ENCODE peak calls at places on chromosome 19, in nine cellular contexts. Y, R, P, C, D, S, I, E and F are unnamed samples.

GRCh38 chr19:43525836-43526771 is 897 bp downstream of the ETHE1 start:
- DNase-seq in Y (no peak), R (no peak), P (peak), C (peak), D (no peak), S (peak), I (no peak), E (peak), F (no peak)

GRCh38 chr19:29614046-29614445 is 8.0 kb downstream of the POP4 start:
- DNase-seq in Y (no peak), R (no peak), P (no peak), C (no peak), D (no peak), S (no peak), I (no peak), E (no peak), F (no peak)

GRCh38 chr19:47296036-47296435 is 13.6 kb upstream of the C5AR1 start:
- DNase-seq in Y (peak), R (peak), P (peak), C (peak), D (peak), S (no peak), I (peak), E (peak), F (peak)

GRCh38 chr19:16897572-16898056 is 8.8 kb downstream of the F2RL3 start:
- DNase-seq in Y (no peak), R (no peak), P (peak), C (no peak), D (no peak), S (no peak), I (no peak), E (no peak), F (no peak)

GRCh38 chr19:47456721-47457478 is 14.8 kb downstream of the SLC8A2 start:
- DNase-seq in Y (no peak), R (no peak), P (no peak), C (no peak), D (no peak), S (no peak), I (no peak), E (no peak), F (no peak)

GRCh38 chr19:41871573-41872383 is 5.3 kb upstream of the CD79A start:
- DNase-seq in Y (no peak), R (no peak), P (no peak), C (no peak), D (no peak), S (peak), I (no peak), E (peak), F (no peak)

GRCh38 chr19:13953021-13953531 is 767 bp downstream of the DCAF15 start:
- DNase-seq in Y (no peak), R (peak), P (peak), C (no peak), D (peak), S (no peak), I (no peak), E (peak), F (no peak)

GRCh38 chr19:51375504-51376221 is 3.2 kb upstream of the NKG7 start:
- DNase-seq in Y (no peak), R (no peak), P (no peak), C (no peak), D (no peak), S (no peak), I (no peak), E (no peak), F (no peak)

GRCh38 chr19:15448778-15449619 is 757 bp downstream of the WIZ start:
- DNase-seq in Y (no peak), R (no peak), P (peak), C (no peak), D (peak), S (no peak), I (no peak), E (no peak), F (no peak)

GRCh38 chr19:18865973-18866799 is 29.8 kb downstream of the CERS1 start:
- DNase-seq in Y (peak), R (no peak), P (peak), C (peak), D (peak), S (peak), I (peak), E (peak), F (peak)

GRCh38 chr19:14080887-14081796 is 4.4 kb downstream of the C19orf67 start:
- DNase-seq in Y (peak), R (peak), P (peak), C (peak), D (peak), S (peak), I (peak), E (peak), F (peak)

GRCh38 chr19:29378543-29379105 is 147.2 kb upstream of the VSTM2B start:
- DNase-seq in Y (no peak), R (no peak), P (no peak), C (peak), D (no peak), S (no peak), I (no peak), E (no peak), F (no peak)

GRCh38 chr19:42538841-42539709 is 10.8 kb upstream of the CEACAM1 start:
- DNase-seq in Y (no peak), R (no peak), P (no peak), C (no peak), D (no peak), S (no peak), I (no peak), E (peak), F (no peak)

GRCh38 chr19:51150627-51151026 is 8.5 kb downstream of the SIGLEC7 start:
- DNase-seq in Y (no peak), R (no peak), P (no peak), C (no peak), D (no peak), S (no peak), I (no peak), E (no peak), F (no peak)

GRCh38 chr19:38224014-38224862 is at the start of gene DPF1:
- DNase-seq in Y (peak), R (no peak), P (peak), C (peak), D (peak), S (peak), I (no peak), E (no peak), F (peak)

GRCh38 chr19:56099638-56100539 is 21.2 kb downstream of the ZNF787 start:
- DNase-seq in Y (no peak), R (no peak), P (peak), C (no peak), D (no peak), S (no peak), I (no peak), E (no peak), F (no peak)

GRCh38 chr19:35846038-35846668 is 6.2 kb downstream of the NPHS1 start:
- DNase-seq in Y (no peak), R (no peak), P (peak), C (no peak), D (peak), S (no peak), I (no peak), E (no peak), F (no peak)

GRCh38 chr19:30175987-30176386 is 196.2 kb upstream of the ZNF536 start:
- DNase-seq in Y (no peak), R (no peak), P (no peak), C (no peak), D (no peak), S (no peak), I (no peak), E (no peak), F (no peak)

GRCh38 chr19:46471116-46471733 is at the start of gene PNMA8A:
- DNase-seq in Y (peak), R (no peak), P (peak), C (peak), D (peak), S (peak), I (no peak), E (no peak), F (peak)

GRCh38 chr19:27794444-27795042 is 1418.4 kb downstream of the UQCRFS1 start:
- DNase-seq in Y (peak), R (no peak), P (peak), C (no peak), D (no peak), S (no peak), I (no peak), E (peak), F (no peak)

GRCh38 chr19:13149628-13150186 is 468 bp downstream of the STX10 start:
- DNase-seq in Y (peak), R (no peak), P (peak), C (peak), D (no peak), S (peak), I (no peak), E (no peak), F (peak)

GRCh38 chr19:24159707-24160106 is 72.7 kb downstream of the ZNF254 start:
- DNase-seq in Y (no peak), R (no peak), P (no peak), C (no peak), D (no peak), S (no peak), I (no peak), E (no peak), F (no peak)

GRCh38 chr19:49929121-49929610 is at the start of the genes ATF5 and NUP62:
- DNase-seq in Y (peak), R (peak), P (peak), C (peak), D (peak), S (peak), I (peak), E (peak), F (peak)

GRCh38 chr19:9070066-9070465 is 16.8 kb upstream of the OR1M1 start:
- DNase-seq in Y (no peak), R (no peak), P (no peak), C (no peak), D (no peak), S (no peak), I (no peak), E (no peak), F (no peak)

GRCh38 chr19:48900477-48901452 is 653 bp downstream of the NUCB1 start:
- DNase-seq in Y (no peak), R (no peak), P (peak), C (no peak), D (no peak), S (no peak), I (no peak), E (peak), F (no peak)

DNA sequence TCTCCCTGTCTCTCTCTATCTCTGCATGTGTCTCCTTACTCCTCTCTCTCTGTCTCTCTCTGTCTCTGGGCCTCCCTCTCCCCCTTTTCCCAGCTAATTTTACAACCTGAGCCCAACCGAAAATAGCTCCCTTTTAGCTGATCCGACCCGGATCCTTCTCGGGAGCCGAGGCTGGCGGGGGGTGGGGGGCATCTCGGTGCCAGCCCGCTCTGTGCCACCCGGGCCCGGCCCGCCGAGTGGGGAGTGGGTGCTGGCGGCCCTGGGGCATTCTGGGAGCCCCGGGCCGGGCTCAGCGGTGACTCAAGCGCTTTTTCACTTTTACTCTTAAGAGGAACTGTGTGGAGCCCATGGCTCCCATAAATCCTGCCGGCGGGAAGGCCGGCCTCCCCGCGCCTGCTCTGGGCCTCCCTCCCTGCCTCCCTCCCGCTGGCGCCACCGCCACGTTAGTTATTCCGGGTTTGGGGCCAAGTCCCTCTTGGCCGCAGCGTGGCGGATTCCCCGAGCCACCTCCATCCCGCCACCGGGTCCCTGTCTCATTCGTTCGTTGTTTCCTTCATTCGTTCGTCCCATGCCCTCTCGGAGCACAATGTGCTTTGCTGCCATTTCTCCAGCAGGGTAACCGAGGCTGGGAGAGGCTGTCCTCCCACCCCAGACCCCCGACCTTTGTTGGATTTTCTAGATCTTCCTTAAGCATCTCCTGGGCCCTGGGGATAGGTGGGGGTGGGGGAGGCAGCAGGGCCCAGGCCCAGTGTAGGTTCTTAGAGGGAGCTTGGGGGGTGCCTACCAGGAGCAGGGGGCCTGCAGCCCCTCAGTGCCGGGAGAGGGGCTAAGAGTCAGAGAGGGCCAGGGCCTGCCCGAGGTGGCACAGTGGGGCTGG is 3.2 kb downstream of the NFIC start:
- DNase-seq in Y (no peak), R (no peak), P (peak), C (no peak), D (no peak), S (peak), I (no peak), E (no peak), F (no peak)
- TF ChIP-seq CTCF in Y (peak), R (no peak), P (no peak), C (no peak), D (no peak), S (peak), I (no peak), E (no peak), F (peak)

DNA sequence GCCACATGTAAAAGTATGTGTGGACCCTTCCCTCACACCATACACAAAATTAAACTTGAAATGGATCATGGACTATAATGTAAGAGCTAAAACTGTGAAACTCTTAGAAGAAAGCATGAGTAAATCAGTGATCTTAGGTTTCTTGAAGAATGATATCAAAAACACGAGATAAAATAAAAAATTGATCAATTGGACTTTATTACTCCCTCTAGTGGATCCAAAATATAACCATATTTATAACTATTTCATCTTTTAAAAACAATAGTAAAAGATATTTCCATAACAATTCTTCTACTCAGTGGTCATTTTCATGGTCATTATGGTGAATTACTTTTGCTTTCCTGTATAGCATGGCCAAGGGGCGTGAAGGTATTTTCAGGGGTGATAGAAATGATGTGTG is 174.6 kb upstream of the LSM14A start:
- DNase-seq in Y (no peak), R (no peak), P (no peak), C (no peak), D (no peak), S (no peak), I (no peak), E (no peak), F (no peak)
- TF ChIP-seq CTCF in Y (peak), R (no peak), P (peak), C (peak), D (peak), S (peak), I (no peak), E (no peak), F (peak)

GRCh38 chr19:53868091-53868891 is 608 bp downstream of the MYADM start:
- DNase-seq in Y (peak), R (no peak), P (peak), C (no peak), D (peak), S (peak), I (no peak), E (no peak), F (no peak)

GRCh38 chr19:53870485-53870844 is 2.8 kb downstream of the MYADM start:
- DNase-seq in Y (no peak), R (no peak), P (peak), C (no peak), D (no peak), S (no peak), I (no peak), E (no peak), F (no peak)

GRCh38 chr19:53871448-53871847 is 3.8 kb downstream of the MYADM start:
- DNase-seq in Y (no peak), R (no peak), P (peak), C (no peak), D (no peak), S (no peak), I (no peak), E (no peak), F (no peak)

GRCh38 chr19:53867225-53868090 is at the start of gene MYADM:
- DNase-seq in Y (peak), R (peak), P (peak), C (peak), D (peak), S (peak), I (peak), E (peak), F (peak)

DNA sequence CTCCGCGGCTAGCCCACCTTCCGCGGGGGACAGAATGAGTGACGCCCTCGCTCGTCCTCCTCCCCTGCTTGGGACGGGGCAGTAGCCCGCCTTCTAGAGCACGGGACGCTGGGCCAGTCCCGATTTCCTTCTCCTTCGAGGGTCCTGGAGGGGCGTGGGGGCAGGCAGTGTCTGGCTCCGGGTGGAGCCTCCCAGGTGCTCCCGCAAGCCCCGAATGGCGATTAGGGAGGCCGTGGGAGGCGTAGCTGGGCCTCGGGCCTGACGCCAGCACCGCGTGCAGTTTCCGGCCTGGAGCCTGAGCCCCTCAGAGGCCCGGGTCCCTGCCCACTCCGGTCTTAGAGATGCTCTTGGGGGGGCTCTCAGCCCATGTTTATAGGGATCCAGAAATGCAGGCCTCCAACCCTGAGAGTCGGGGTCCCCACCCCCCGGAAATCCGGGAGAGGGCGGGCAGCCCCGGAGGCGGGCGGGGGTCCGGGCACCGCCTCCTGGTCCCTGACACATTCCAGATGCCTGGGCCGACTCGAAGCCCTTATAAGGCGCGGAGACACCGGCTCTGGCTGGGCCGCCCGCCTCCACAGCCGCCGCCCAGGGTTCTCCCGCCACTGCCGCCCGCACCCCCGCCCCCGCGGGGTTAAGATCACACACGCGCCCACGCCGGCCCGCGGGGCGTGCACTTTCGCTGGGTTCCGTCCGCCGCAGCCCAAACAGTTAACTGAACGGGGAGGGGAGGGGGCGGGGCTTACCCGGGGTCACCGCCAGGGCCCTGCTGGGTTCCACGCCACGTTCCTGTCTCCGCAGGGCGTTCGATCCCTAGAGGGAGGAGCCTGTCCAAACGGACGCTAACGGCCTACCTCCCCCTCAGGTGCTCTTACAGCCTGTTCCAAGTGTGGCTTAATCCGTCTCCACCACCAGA is 1.5 kb downstream of the MYADM start:
- DNase-seq in Y (peak), R (peak), P (peak), C (peak), D (peak), S (peak), I (peak), E (peak), F (peak)
- TF ChIP-seq CTCF in Y (peak), R (no peak), P (no peak), C (peak), D (no peak), S (peak), I (no peak), E (no peak), F (peak)

GRCh38 chr19:10830941-10831779 is 4.9 kb downstream of the TMED1 start:
- DNase-seq in Y (no peak), R (no peak), P (peak), C (no peak), D (no peak), S (no peak), I (no peak), E (no peak), F (no peak)

GRCh38 chr19:10835089-10835753 is 791 bp downstream of the TMED1 start:
- DNase-seq in Y (no peak), R (no peak), P (peak), C (no peak), D (peak), S (no peak), I (no peak), E (no peak), F (no peak)

GRCh38 chr19:10830370-10830769 is 5.6 kb downstream of the TMED1 start:
- DNase-seq in Y (no peak), R (no peak), P (peak), C (no peak), D (no peak), S (no peak), I (no peak), E (no peak), F (no peak)

GRCh38 chr19:10831980-10832658 is 3.9 kb downstream of the TMED1 start:
- DNase-seq in Y (no peak), R (no peak), P (peak), C (no peak), D (no peak), S (no peak), I (no peak), E (no peak), F (no peak)

DNA sequence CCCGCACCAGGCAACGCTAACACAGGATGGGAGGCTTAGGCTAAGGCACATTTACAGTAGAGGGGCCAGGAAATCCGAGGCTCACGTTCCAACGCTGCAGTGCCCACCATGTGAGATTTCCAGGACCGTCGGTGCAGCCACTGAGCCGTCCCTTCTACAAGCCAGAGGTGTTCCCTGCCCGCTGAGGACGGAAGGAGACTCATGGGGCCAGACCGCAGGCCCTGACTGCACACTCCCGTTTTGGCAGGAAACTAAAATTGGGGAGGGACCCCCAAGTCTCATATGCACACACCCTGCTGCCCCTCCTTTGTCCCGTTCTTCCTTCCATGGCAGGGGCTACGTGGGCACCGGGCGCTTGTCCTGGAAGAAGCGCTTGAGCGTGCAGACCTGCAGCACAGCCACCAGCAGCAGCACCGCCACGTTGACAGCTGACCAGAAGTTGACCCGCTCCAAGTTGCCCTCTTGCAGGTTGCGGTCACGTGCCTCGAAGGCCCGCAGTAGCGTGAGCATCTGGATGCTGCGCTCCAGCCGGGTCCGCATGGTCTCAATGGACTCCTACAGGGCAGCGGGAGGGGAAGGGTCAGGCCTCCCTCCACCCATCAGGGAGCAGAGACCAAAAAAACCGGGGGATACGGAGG is 3.2 kb downstream of the TMED1 start:
- DNase-seq in Y (no peak), R (no peak), P (peak), C (no peak), D (no peak), S (no peak), I (no peak), E (no peak), F (no peak)
- TF ChIP-seq CTCF in Y (no peak), R (no peak), P (no peak), C (no peak), D (no peak), S (no peak), I (no peak), E (no peak), F (no peak)

GRCh38 chr19:5827342-5827890 is 12.1 kb downstream of the FUT6 start:
- DNase-seq in Y (no peak), R (no peak), P (peak), C (no peak), D (no peak), S (no peak), I (no peak), E (no peak), F (no peak)

GRCh38 chr19:5828661-5829566 is 10.6 kb downstream of the FUT6 start:
- DNase-seq in Y (no peak), R (no peak), P (peak), C (peak), D (no peak), S (peak), I (no peak), E (peak), F (no peak)

GRCh38 chr19:5827891-5828660 is 11.4 kb downstream of the FUT6 start:
- DNase-seq in Y (peak), R (peak), P (peak), C (peak), D (peak), S (peak), I (peak), E (peak), F (peak)

GRCh38 chr19:5824791-5825577 is 14.5 kb downstream of the FUT6 start:
- DNase-seq in Y (no peak), R (no peak), P (peak), C (no peak), D (no peak), S (no peak), I (no peak), E (no peak), F (no peak)

GRCh38 chr19:5826531-5827341 is 12.8 kb downstream of the FUT6 start:
- DNase-seq in Y (no peak), R (no peak), P (peak), C (no peak), D (peak), S (peak), I (no peak), E (peak), F (peak)
- TF ChIP-seq CTCF in Y (no peak), R (no peak), P (peak), C (no peak), D (no peak), S (peak), I (no peak), E (no peak), F (no peak)